ENCODE peak calls at places on chromosomes 3 and 15, in six cellular contexts. K, I, Z, O, U and Y are unnamed samples.

GRCh38 chr3:185081516-185081915 is 71.3 kb downstream of the C3orf70 start:
- DNase-seq in K (no peak), I (no peak), Z (no peak), O (no peak), U (no peak), Y (no peak)

GRCh38 chr15:69027976-69028518 is 13.6 kb downstream of the NOX5 start:
- DNase-seq in K (no peak), I (no peak), Z (no peak), O (no peak), U (no peak), Y (no peak)

GRCh38 chr3:69823710-69824109 is 84.4 kb downstream of the MITF start:
- DNase-seq in K (no peak), I (no peak), Z (no peak), O (no peak), U (peak; percentile 20), Y (no peak)

GRCh38 chr3:142595581-142595950 is 627 bp upstream of the PLS1 start:
- DNase-seq in K (no peak), I (peak; percentile 58), Z (no peak), O (no peak), U (peak; percentile 87), Y (no peak)

GRCh38 chr15:64717735-64718495 is 57.5 kb downstream of the RBPMS2 start:
- DNase-seq in K (no peak), I (no peak), Z (no peak), O (no peak), U (no peak), Y (no peak)

GRCh38 chr3:55191911-55192787 is 264.3 kb upstream of the LRTM1 start:
- DNase-seq in K (no peak), I (peak; percentile 16), Z (no peak), O (no peak), U (peak; percentile 95), Y (no peak)

GRCh38 chr3:190658106-190658505 is 144.2 kb downstream of the IL1RAP start:
- DNase-seq in K (no peak), I (no peak), Z (no peak), O (no peak), U (no peak), Y (no peak)

GRCh38 chr3:52752045-52752660 is 18.6 kb downstream of the NEK4 start:
- DNase-seq in K (no peak), I (no peak), Z (no peak), O (no peak), U (no peak), Y (no peak)

GRCh38 chr15:32872606-32873291 is 154.9 kb downstream of the GREM1 start:
- DNase-seq in K (peak; percentile 34), I (no peak), Z (no peak), O (no peak), U (peak; percentile 50), Y (no peak)

GRCh38 chr15:70258369-70259029 is 160.8 kb upstream of the TLE3 start:
- DNase-seq in K (no peak), I (no peak), Z (no peak), O (peak; percentile 55), U (no peak), Y (no peak)

GRCh38 chr15:100973351-100974034 is 54.3 kb downstream of the LRRK1 start:
- DNase-seq in K (no peak), I (no peak), Z (no peak), O (no peak), U (no peak), Y (no peak)

GRCh38 chr3:188439080-188439479 is 285.1 kb downstream of the LPP start:
- DNase-seq in K (no peak), I (no peak), Z (no peak), O (no peak), U (no peak), Y (no peak)

GRCh38 chr15:44038801-44039200 is 156.3 kb downstream of the FRMD5 start:
- DNase-seq in K (no peak), I (peak; percentile 9), Z (no peak), O (no peak), U (no peak), Y (no peak)

GRCh38 chr3:48287034-48287433 is 46.1 kb downstream of the ZNF589 start:
- DNase-seq in K (no peak), I (no peak), Z (no peak), O (no peak), U (no peak), Y (no peak)

GRCh38 chr3:69086133-69086722 is 1.5 kb downstream of the ARL6IP5 start:
- DNase-seq in K (peak; percentile 94), I (peak; percentile 84), Z (peak; percentile 74), O (peak; percentile 45), U (peak; percentile 97), Y (peak; percentile 96)

GRCh38 chr3:140421884-140422283 is 256.0 kb upstream of the TRIM42 start:
- DNase-seq in K (no peak), I (no peak), Z (no peak), O (no peak), U (no peak), Y (no peak)

GRCh38 chr3:112424394-112424793 is 74.9 kb downstream of the BTLA start:
- DNase-seq in K (no peak), I (no peak), Z (no peak), O (no peak), U (no peak), Y (no peak)

GRCh38 chr3:56131976-56132590 is 336.2 kb downstream of the ERC2 start:
- DNase-seq in K (peak; percentile 25), I (peak; percentile 76), Z (no peak), O (no peak), U (peak; percentile 96), Y (no peak)

GRCh38 chr3:128466840-128467541 is at the start of gene DNAJB8:
- DNase-seq in K (no peak), I (no peak), Z (no peak), O (peak; percentile 26), U (no peak), Y (no peak)

GRCh38 chr3:132404276-132404675 is 13.0 kb upstream of the DNAJC13 start:
- DNase-seq in K (no peak), I (no peak), Z (no peak), O (no peak), U (peak; percentile 36), Y (no peak)

GRCh38 chr3:153634683-153635082 is 472.7 kb downstream of the RAP2B start:
- DNase-seq in K (no peak), I (no peak), Z (no peak), O (no peak), U (peak; percentile 19), Y (no peak)

GRCh38 chr15:98789020-98789419 is 140.7 kb downstream of the IGF1R start:
- DNase-seq in K (no peak), I (no peak), Z (no peak), O (no peak), U (no peak), Y (no peak)

GRCh38 chr15:41558400-41559238 is at the start of gene TYRO3:
- DNase-seq in K (no peak), I (no peak), Z (peak; percentile 67), O (peak; percentile 71), U (peak; percentile 45), Y (peak; percentile 40)

GRCh38 chr3:71684752-71685151 is 40.5 kb downstream of the EIF4E3 start:
- DNase-seq in K (peak; percentile 75), I (no peak), Z (no peak), O (no peak), U (peak; percentile 71), Y (no peak)

GRCh38 chr15:26771168-26771916 is 1.5 kb downstream of the GABRB3 start:
- DNase-seq in K (no peak), I (no peak), Z (no peak), O (no peak), U (no peak), Y (no peak)

GRCh38 chr3:172305552-172305951 is 142.7 kb downstream of the GHSR start:
- DNase-seq in K (peak; percentile 39), I (peak; percentile 62), Z (no peak), O (no peak), U (peak; percentile 95), Y (no peak)

GRCh38 chr3:65548848-65549625 is 489.7 kb downstream of the MAGI1 start:
- DNase-seq in K (no peak), I (no peak), Z (peak; percentile 29), O (no peak), U (no peak), Y (no peak)

GRCh38 chr3:149736180-149737100 is 15.8 kb downstream of the COMMD2 start:
- DNase-seq in K (no peak), I (peak; percentile 25), Z (no peak), O (no peak), U (peak; percentile 66), Y (no peak)

GRCh38 chr15:74781673-74782595 is at the start of gene CSK:
- DNase-seq in K (no peak), I (peak; percentile 67), Z (peak; percentile 45), O (peak; percentile 84), U (peak; percentile 52), Y (no peak)

GRCh38 chr3:50350527-50351317 is at the start of the genes CYB561D2 and NPRL2:
- DNase-seq in K (peak; percentile 97), I (peak; percentile 92), Z (peak; percentile 98), O (peak; percentile 97), U (peak; percentile 93), Y (peak; percentile 73)
- TF ChIP-seq CTCF in K (no peak), I (no peak), Z (peak; percentile 11), O (no peak), U (no peak), Y (no peak)

GRCh38 chr3:123006587-123006986 is 21.0 kb downstream of the SEMA5B start:
- DNase-seq in K (no peak), I (no peak), Z (no peak), O (no peak), U (no peak), Y (no peak)

GRCh38 chr3:123002100-123002748 is 25.3 kb downstream of the SEMA5B start:
- DNase-seq in K (no peak), I (no peak), Z (no peak), O (no peak), U (no peak), Y (no peak)

GRCh38 chr3:123008808-123009207 is 18.8 kb downstream of the SEMA5B start:
- DNase-seq in K (no peak), I (no peak), Z (no peak), O (no peak), U (no peak), Y (no peak)

GRCh38 chr3:123002749-123003497 is 24.6 kb downstream of the SEMA5B start:
- DNase-seq in K (no peak), I (no peak), Z (no peak), O (no peak), U (no peak), Y (no peak)

GRCh38 chr3:123005291-123005690 is 22.3 kb downstream of the SEMA5B start:
- DNase-seq in K (no peak), I (no peak), Z (no peak), O (no peak), U (no peak), Y (no peak)
- TF ChIP-seq CTCF in K (no peak), I (no peak), Z (no peak), O (no peak), U (no peak), Y (no peak)

DNA sequence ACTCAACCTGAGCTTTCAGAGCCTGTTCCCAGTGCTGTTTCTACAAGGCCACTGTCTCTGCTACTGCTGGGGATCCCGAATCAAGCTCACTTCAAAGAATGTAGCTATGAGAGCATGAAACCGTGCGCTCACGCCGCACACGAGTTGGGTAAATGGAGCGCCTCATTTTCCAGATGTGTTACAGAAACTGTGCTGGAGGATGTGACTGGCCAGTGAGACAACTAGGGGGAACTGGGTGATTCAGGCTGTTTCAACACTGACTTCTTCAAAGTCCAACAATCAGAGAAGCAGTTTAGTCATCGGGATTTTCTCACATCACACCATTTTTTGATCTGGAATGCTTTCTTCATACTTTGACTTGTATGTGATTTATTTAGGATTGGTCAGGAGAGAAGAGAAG is 3.5 kb downstream of the ZNF710 start:
- DNase-seq in K (peak; percentile 47), I (peak; percentile 67), Z (no peak), O (no peak), U (peak; percentile 99), Y (peak; percentile 47)
- TF ChIP-seq CTCF in K (no peak), I (no peak), Z (no peak), O (no peak), U (no peak), Y (no peak)

GRCh38 chr3:134449277-134449676 is 36.5 kb downstream of the ANAPC13 start:
- DNase-seq in K (no peak), I (peak; percentile 58), Z (peak; percentile 44), O (no peak), U (peak; percentile 75), Y (no peak)
- TF ChIP-seq CTCF in K (no peak), I (peak; percentile 21), Z (peak; percentile 56), O (no peak), U (peak; percentile 78), Y (no peak)